ENCODE peak calls at places on chromosome 18, in seven cellular contexts. M is GM13976, W is neural crest cell, I is right lobe of liver, N is adrenal gland, R is BJ, A is A549. D is an unnamed sample.

GRCh38 chr18:61605376-61606067 is 272.3 kb downstream of the CDH20 start:
- DNase-seq in M (no peak), W (no peak), I (no peak), N (no peak), R (no peak), A (no peak), D (no peak)

GRCh38 chr18:20966795-20967194 is 144.8 kb downstream of the ROCK1 start:
- DNase-seq in M (no peak), W (no peak), I (no peak), N (no peak), R (no peak), A (no peak), D (no peak)

GRCh38 chr18:13539843-13540535 is 186.4 kb downstream of the FAM210A start:
- DNase-seq in M (no peak), W (no peak), I (peak), N (no peak), R (no peak), A (no peak), D (no peak)

GRCh38 chr18:23994361-23994902 is 20.1 kb upstream of the TTC39C start:
- DNase-seq in M (no peak), W (no peak), I (no peak), N (peak), R (peak), A (no peak), D (no peak)

GRCh38 chr18:21241224-21242131 is 554 bp upstream of the GREB1L start:
- DNase-seq in M (peak), W (peak), I (peak), N (no peak), R (no peak), A (no peak), D (peak)

GRCh38 chr18:55047546-55047945 is 88.3 kb upstream of the CCDC68 start:
- DNase-seq in M (no peak), W (no peak), I (no peak), N (no peak), R (no peak), A (no peak), D (no peak)

GRCh38 chr18:52554180-52554579 is 214.2 kb downstream of the DCC start:
- DNase-seq in M (no peak), W (no peak), I (no peak), N (no peak), R (no peak), A (no peak), D (no peak)

GRCh38 chr18:67549946-67550345 is 33.4 kb upstream of the DSEL start:
- DNase-seq in M (no peak), W (no peak), I (no peak), N (no peak), R (no peak), A (no peak), D (no peak)

GRCh38 chr18:9971313-9971920 is 57.6 kb downstream of the VAPA start:
- DNase-seq in M (peak), W (peak), I (peak), N (peak), R (no peak), A (peak), D (peak)

GRCh38 chr18:7325126-7325430 is 94.2 kb downstream of the LRRC30 start:
- DNase-seq in M (no peak), W (no peak), I (no peak), N (no peak), R (no peak), A (no peak), D (no peak)

GRCh38 chr18:79749251-79750191 is 48.2 kb upstream of the KCNG2 start:
- DNase-seq in M (no peak), W (no peak), I (peak), N (no peak), R (no peak), A (no peak), D (no peak)

GRCh38 chr18:24031318-24031717 is 16.8 kb downstream of the TTC39C start:
- DNase-seq in M (no peak), W (no peak), I (no peak), N (no peak), R (no peak), A (no peak), D (no peak)

GRCh38 chr18:75132931-75133525 is 75.9 kb downstream of the PTGR3 start:
- DNase-seq in M (no peak), W (no peak), I (no peak), N (no peak), R (no peak), A (no peak), D (no peak)

GRCh38 chr18:44537521-44537920 is 143.2 kb upstream of the SETBP1 start:
- DNase-seq in M (no peak), W (no peak), I (no peak), N (no peak), R (peak), A (peak), D (no peak)

GRCh38 chr18:51135795-51136194 is 61.7 kb downstream of the MEX3C start:
- DNase-seq in M (no peak), W (no peak), I (no peak), N (no peak), R (no peak), A (no peak), D (no peak)
- TF ChIP-seq CTCF in M (no peak), W (peak), I (peak), N (peak), R (peak), A (peak), D (peak)

GRCh38 chr18:34866739-34867138 is 156.6 kb downstream of the DTNA start:
- DNase-seq in M (no peak), W (no peak), I (no peak), N (no peak), R (no peak), A (no peak), D (no peak)
- TF ChIP-seq CTCF in M (no peak), W (peak), I (no peak), N (peak), R (peak), A (peak), D (no peak)

DNA sequence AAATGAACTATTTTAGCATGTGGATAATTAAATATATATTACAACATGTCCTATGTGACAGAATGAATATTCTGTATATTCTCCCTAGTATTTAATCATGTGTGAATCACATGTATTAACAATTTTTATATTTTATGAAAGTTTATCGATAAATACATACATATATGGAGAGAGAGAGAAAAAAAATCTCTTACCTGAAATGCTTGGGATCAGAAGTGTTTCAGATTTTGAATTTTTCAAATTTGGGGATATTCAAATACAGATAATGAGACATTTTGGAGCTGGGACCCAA is 228.6 kb upstream of the RBBP8 start:
- DNase-seq in M (no peak), W (no peak), I (no peak), N (no peak), R (no peak), A (no peak), D (no peak)
- TF ChIP-seq CTCF in M (no peak), W (peak), I (no peak), N (no peak), R (no peak), A (no peak), D (no peak)

DNA sequence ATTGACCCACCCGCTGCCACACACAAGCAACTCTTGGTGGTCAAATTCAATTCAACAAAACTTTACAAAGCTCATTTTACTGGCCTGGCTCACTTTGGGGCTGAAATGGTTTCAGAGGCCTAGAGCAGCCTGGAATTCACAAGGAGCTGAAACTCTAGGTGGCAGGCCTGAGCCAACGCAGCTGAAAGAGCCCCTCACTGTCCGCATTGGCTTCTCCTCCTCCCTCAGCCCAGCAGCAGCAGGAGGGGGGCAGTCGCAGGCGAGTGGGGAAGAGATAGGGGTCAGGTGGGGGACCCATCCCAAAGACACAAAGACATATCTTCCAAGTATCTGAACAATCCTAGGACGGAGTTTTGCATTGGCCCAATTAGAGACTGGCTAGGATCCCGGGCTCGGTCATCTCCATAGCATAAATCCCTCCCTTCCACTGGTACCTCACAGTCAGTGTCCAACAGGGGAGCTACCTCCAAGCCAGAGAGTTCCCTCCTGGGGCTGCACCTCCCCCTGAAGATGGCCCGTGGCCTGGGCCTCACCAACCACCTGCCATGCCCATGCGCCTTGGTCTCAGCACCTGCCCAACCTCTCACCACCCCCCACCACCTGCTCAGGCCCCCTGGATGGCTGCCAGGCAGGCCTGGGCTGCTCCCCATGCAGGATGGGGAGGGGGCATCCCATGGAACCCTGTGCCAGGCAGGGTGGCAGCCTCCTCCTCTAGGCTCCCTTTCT is 113.4 kb downstream of the ZBTB7C start:
- DNase-seq in M (no peak), W (no peak), I (no peak), N (no peak), R (no peak), A (no peak), D (no peak)
- TF ChIP-seq CTCF in M (no peak), W (peak), I (no peak), N (no peak), R (peak), A (peak), D (peak)

GRCh38 chr18:1530650-1531049 is 626.0 kb downstream of the ADCYAP1 start:
- DNase-seq in M (no peak), W (no peak), I (no peak), N (no peak), R (no peak), A (no peak), D (no peak)

GRCh38 chr18:1527805-1528204 is 623.1 kb downstream of the ADCYAP1 start:
- DNase-seq in M (no peak), W (no peak), I (no peak), N (no peak), R (no peak), A (no peak), D (no peak)

GRCh38 chr18:1528447-1528846 is 623.8 kb downstream of the ADCYAP1 start:
- DNase-seq in M (no peak), W (no peak), I (no peak), N (no peak), R (no peak), A (no peak), D (no peak)

GRCh38 chr18:1526996-1527395 is 622.3 kb downstream of the ADCYAP1 start:
- DNase-seq in M (no peak), W (no peak), I (no peak), N (no peak), R (no peak), A (no peak), D (no peak)

GRCh38 chr18:1528964-1529509 is 624.4 kb downstream of the ADCYAP1 start:
- DNase-seq in M (no peak), W (no peak), I (no peak), N (no peak), R (no peak), A (no peak), D (no peak)
- TF ChIP-seq CTCF in M (no peak), W (no peak), I (no peak), N (no peak), R (no peak), A (no peak), D (no peak)

DNA sequence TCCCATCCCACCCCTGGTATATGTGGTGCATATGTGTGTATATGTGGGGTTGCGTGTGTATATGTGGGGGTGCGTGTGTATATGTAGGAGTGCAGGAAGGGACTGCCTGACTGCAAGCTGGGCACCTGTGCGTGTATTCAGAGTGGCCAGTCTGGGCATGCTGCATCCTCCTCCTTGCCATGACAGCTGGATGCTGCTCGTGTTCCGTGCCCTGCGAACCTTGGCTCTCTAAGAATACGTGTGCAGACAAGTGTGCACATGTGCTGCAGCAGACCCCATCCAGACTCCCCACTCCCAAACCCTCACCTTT is 222.1 kb downstream of the CELF4 start:
- DNase-seq in M (no peak), W (no peak), I (no peak), N (no peak), R (no peak), A (no peak), D (no peak)
- TF ChIP-seq CTCF in M (no peak), W (no peak), I (no peak), N (no peak), R (no peak), A (no peak), D (no peak)

DNA sequence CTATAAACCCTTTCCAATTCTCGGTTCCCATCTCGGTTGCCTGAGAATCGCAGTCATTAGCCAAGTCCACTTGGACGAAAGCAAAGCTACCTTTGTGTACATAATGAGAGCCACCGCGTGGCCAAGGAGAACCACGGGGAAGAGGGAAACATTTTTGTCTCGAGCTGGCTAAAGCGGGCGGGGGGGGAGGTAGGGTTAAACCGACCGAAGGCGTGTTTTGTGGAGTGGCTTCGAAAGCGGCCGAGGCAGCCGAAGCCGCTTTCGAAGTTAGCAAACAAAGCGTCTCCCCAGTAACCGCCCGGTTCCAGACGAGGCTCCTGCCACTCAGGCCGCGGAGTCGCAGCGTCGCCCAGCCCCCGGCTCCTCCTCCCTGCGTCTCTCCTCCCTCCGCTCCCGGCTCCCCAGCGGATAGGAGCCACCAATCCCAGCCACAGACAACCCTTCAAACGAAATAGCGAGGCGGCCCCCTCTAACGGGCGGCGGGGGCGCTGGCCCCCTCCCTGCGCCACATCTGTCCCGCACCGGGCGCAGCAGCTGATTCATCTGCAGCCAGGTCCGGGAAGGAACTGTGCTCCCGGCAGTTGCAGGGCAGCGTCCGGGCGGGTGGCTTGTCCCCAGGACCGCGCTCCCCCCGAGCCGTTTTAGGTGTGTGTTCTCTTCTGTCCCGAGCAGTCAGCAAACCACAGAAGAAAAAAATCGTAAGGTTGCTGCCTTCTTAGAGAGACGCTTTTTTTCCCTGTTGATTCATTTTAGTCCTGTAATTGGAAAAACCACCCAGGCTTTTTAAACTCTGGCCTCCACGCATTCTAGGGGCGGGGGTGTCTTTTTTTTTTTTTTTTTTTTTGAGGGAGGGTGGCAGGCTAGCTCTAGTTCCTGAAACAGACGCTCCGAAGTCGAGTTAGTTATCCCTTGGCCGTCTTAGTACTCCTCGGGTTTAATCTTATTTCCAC is 1.8 kb upstream of the TGIF1 start:
- DNase-seq in M (peak), W (peak), I (peak), N (peak), R (peak), A (peak), D (peak)
- TF ChIP-seq CTCF in M (peak), W (peak), I (no peak), N (no peak), R (peak), A (peak), D (peak)

DNA sequence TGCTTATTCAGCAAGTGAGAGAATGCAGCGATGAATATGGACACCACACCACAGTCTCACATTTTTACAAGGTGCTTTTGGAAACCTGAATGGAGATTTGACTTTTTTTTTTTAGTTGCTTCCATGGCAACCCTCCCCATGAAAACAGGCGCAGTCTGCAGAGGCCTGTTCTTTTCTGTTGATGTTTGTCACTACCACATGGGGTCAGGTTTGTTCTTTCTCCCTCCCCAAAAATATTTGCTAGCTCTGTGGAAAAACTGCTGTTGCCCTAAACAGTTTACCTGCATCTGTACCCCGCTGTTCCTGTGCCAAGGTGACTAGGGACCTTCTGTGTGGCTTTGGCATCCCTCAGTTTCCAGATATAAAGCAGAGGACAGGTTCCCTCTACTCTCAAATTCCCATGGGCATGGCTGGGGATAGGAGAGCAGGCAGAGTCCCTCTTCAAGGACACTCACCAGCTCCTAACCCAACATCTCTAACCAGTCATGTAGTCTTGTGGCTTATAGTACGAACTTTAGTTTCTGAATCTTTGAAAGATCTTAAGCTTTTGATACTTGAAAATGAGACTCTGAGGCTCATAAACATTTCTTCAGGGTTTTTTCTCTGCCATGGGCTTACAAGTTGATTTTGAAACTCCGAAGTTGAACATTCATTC is 14.7 kb upstream of the MAPRE2 start:
- DNase-seq in M (no peak), W (no peak), I (no peak), N (no peak), R (no peak), A (no peak), D (no peak)
- TF ChIP-seq CTCF in M (peak), W (no peak), I (no peak), N (no peak), R (no peak), A (no peak), D (no peak)

D was measured in GM20000.